ENCODE peak calls at places on chromosomes 2 and 18, in eight cellular contexts. V is right lobe of liver, Y is left ventricle myocardium inferior, G is cardiac muscle cell, J is tibial artery, F is spleen, U is mesenchymal stem cell, C is hepatocyte. S is an unnamed sample.

GRCh38 chr18:36307513-36307912 is 10.0 kb downstream of the FHOD3 start:
- DNase-seq in F (no peak), J (no peak), V (no peak), Y (no peak), G (no peak), C (no peak), U (peak; percentile 23), S (no peak)

GRCh38 chr2:196808281-196808680 is 874 bp downstream of the C2orf66 start:
- DNase-seq in Y (no peak), V (no peak), J (no peak), F (no peak), G (no peak), U (no peak), C (no peak), S (peak; percentile 26)

GRCh38 chr2:206144383-206144782 is 14.9 kb downstream of the NDUFS1 start:
- DNase-seq in J (no peak), V (no peak), G (no peak), U (no peak), C (no peak), Y (no peak), F (no peak), S (no peak)

GRCh38 chr2:11389048-11389413 is 44.6 kb upstream of the ROCK2 start:
- DNase-seq in G (no peak), U (no peak), C (no peak), J (no peak), V (no peak), F (no peak), Y (no peak), S (no peak)

GRCh38 chr2:113848758-113849460 is 41.0 kb upstream of the ACTR3 start:
- DNase-seq in C (peak; percentile 43), U (no peak), G (no peak), F (no peak), V (no peak), J (no peak), Y (no peak), S (no peak)

GRCh38 chr2:172100080-172101007 is 2.4 kb downstream of the DLX2 start:
- DNase-seq in G (no peak), V (no peak), U (no peak), J (no peak), F (peak; percentile 75), Y (no peak), C (no peak), S (no peak)

GRCh38 chr2:3449106-3449505 is 69.6 kb downstream of the TRAPPC12 start:
- DNase-seq in V (no peak), F (no peak), C (no peak), J (no peak), G (no peak), U (no peak), Y (no peak), S (peak; percentile 60)

GRCh38 chr2:29046321-29046720 is 28.0 kb downstream of the PCARE start:
- DNase-seq in G (no peak), Y (no peak), J (no peak), C (no peak), V (no peak), F (no peak), U (no peak), S (peak; percentile 38)

GRCh38 chr2:44934521-44934961 is 7.0 kb upstream of the SIX3 start:
- DNase-seq in F (no peak), C (no peak), Y (no peak), J (no peak), G (no peak), V (no peak), U (no peak), S (peak; percentile 58)

GRCh38 chr2:44935854-44936185 is 5.7 kb upstream of the SIX3 start:
- DNase-seq in C (no peak), U (no peak), F (no peak), J (peak; percentile 50), Y (no peak), V (no peak), G (no peak), S (peak; percentile 49)

GRCh38 chr2:44936275-44936674 is 5.2 kb upstream of the SIX3 start:
- DNase-seq in Y (no peak), C (no peak), F (no peak), V (no peak), G (no peak), J (no peak), U (no peak), S (no peak)

GRCh38 chr2:44934024-44934423 is 7.5 kb upstream of the SIX3 start:
- DNase-seq in Y (no peak), J (no peak), G (no peak), U (no peak), C (no peak), V (no peak), F (no peak), S (peak; percentile 59)

GRCh38 chr2:44934962-44935853 is 6.3 kb upstream of the SIX3 start:
- DNase-seq in V (no peak), J (no peak), F (peak; percentile 73), C (no peak), Y (no peak), U (no peak), G (no peak), S (peak; percentile 71)
- H3K4me3 ChIP-seq in V (no peak overlapping the region), J (no peak overlapping the region), F (no peak overlapping the region), C (no peak overlapping the region), Y (peak overlapping the region; percentile 45), U (peak overlapping the region; percentile 53), G (no peak overlapping the region), S (peak overlapping the region; percentile 63)

DNA sequence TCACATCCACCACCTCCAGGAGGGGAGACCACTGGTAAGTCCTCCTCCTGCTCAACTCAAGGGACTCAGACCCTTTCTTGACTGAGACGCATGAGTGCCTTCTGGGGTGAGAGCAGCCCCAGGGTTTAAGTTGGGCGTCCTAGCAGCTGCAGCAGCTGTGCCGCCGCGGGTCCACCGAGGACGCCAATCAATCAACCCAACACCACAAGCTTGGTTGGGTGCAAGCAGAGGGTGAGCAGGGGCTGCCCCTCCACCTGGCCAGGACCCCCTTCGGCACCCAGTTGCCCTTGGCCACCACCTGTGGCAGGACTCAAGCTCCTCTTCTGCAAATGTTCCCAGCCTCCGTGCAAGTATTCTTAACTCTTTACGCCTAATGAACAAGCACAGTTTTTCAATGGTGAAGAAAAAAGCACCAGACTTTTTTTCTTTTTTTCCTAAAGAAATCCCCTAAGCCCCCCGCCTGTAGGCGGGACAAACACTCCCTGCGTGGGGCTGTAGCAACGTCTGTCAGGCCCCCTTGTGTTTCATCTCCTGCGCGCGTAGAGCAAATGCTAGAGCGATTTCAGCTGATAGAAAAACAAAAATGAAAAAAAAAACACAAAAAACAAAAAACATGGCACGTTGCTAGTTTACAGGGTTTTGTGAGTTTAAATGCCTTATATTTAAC is 197.1 kb downstream of the LOXHD1 start:
- DNase-seq in V (no peak), Y (no peak), U (no peak), F (peak; percentile 67), J (no peak), C (no peak), G (no peak), S (no peak)
- H3K27ac ChIP-seq in V (no peak overlapping the region), Y (no peak overlapping the region), U (no peak overlapping the region), F (no peak overlapping the region), J (no peak overlapping the region), C (no peak overlapping the region), G (no peak overlapping the region), S (no peak overlapping the region)

DNA sequence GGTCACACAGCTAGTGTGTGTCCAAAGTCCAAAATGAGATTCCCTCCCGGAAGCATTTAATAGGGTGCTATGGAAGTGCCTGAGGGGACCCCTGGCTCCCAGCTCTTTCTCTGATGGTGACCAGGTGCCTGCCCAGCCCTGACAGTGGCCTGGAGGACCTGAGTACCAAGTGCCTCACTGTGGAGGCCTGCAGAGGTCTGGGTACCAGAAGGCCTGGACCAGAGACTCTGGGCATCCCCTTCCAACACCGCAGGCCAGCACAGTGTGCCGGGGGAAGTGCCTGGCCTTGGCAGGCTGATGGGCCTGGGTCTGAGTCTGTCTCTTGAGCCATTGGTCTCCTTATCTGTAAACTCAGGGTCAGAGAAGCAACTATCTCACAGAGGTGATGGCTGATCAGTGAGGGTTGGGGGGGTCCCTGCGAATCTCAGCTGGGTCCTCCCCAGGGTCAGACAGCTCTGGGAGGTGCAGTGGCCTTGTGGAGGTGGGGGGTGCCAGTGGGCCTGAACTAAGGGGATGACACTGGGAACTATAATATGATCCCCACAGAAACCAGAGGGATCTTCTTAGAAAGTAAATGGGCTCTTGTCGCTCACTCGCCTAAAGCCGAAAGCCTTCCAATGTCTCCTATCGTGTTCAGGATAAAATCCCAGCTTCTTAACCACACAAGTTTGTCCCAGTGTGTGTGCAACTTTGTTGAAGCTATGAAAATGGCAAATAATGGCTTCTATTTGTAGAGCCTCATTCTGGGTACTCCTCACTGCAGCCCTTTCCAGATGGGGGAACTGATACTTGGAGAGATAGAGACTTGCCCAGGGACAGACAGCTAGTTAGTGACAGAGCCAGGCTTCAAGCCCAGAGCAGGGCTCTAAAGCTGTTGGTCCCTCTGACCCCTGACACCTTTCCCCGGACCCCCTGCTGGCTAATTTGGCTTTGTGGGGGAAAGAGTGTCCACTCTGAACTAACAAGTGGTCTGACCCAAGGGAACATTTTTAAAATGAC is 225.1 kb downstream of the TFCP2L1 start:
- DNase-seq in Y (no peak), F (peak; percentile 68), C (no peak), G (no peak), V (no peak), U (no peak), J (no peak), S (no peak)
- H3K27me3 ChIP-seq in Y (peaks cover 36% of the 10 kb centered on the region), F (no peaks in the 10 kb centered on the region), C (peaks cover 12% of the 10 kb centered on the region), G (no peaks in the 10 kb centered on the region), V (no peaks in the 10 kb centered on the region), U (peaks cover 43% of the 10 kb centered on the region), J (peaks cover 14% of the 10 kb centered on the region), S (no peaks in the 10 kb centered on the region)

GRCh38 chr2:1714291-1715064 is 29.8 kb downstream of the PXDN start:
- DNase-seq in U (no peak), V (peak; percentile 27), Y (no peak), G (no peak), J (no peak), F (no peak), C (no peak), S (no peak)

GRCh38 chr2:1713839-1714236 is 30.5 kb downstream of the PXDN start:
- DNase-seq in C (no peak), F (no peak), U (no peak), V (peak; percentile 11), J (no peak), G (no peak), Y (no peak), S (no peak)

GRCh38 chr2:1717129-1717528 is 27.2 kb downstream of the PXDN start:
- DNase-seq in G (no peak), F (no peak), Y (no peak), V (peak; percentile 40), U (no peak), C (no peak), J (no peak), S (peak; percentile 48)

GRCh38 chr2:1716441-1716840 is 27.9 kb downstream of the PXDN start:
- DNase-seq in F (no peak), Y (no peak), J (no peak), U (no peak), C (no peak), G (no peak), V (peak; percentile 39), S (no peak)

GRCh38 chr2:1715184-1716012 is 28.9 kb downstream of the PXDN start:
- DNase-seq in G (no peak), F (no peak), U (no peak), J (no peak), V (peak; percentile 41), Y (no peak), C (peak; percentile 9), S (no peak)
- H3K4me3 ChIP-seq in G (no peak overlapping the region), F (no peak overlapping the region), U (peak overlapping the region; percentile 23), J (no peak overlapping the region), V (no peak overlapping the region), Y (peak overlapping the region; percentile 12), C (no peak overlapping the region), S (no peak overlapping the region)